ENCODE peak calls at places on chromosomes 1 and 21, in seven cellular contexts. O is upper lobe of right lung, J is sigmoid colon, Y is SJSA1, M is body of pancreas, S is ovary, G is gastrocnemius medialis. X is an unnamed sample.

GRCh38 chr1:174068000-174068399 is 45.8 kb upstream of the RC3H1 start:
- DNase-seq in O (no peak), J (no peak), Y (no peak), M (no peak), S (no peak), G (no peak), X (no peak)

GRCh38 chr1:5992814-5993552 is 758 bp upstream of the NPHP4 start:
- DNase-seq in O (no peak), J (no peak), Y (no peak), M (no peak), S (no peak), G (no peak), X (no peak)

GRCh38 chr1:64581786-64582185 is 111.9 kb downstream of the CACHD1 start:
- DNase-seq in O (no peak), J (no peak), Y (no peak), M (no peak), S (no peak), G (no peak), X (no peak)

GRCh38 chr1:6545276-6545934 is 8.9 kb downstream of the NOL9 start:
- DNase-seq in O (no peak), J (no peak), Y (no peak), M (no peak), S (no peak), G (no peak), X (no peak)

GRCh38 chr1:15425961-15426360 is 12.3 kb upstream of the CTRC start:
- DNase-seq in O (no peak), J (no peak), Y (no peak), M (no peak), S (no peak), G (no peak), X (no peak)

GRCh38 chr1:14017531-14017961 is 317.6 kb downstream of the PRDM2 start:
- DNase-seq in O (no peak), J (no peak), Y (no peak), M (peak; percentile 66), S (no peak), G (no peak), X (no peak)

GRCh38 chr1:21543598-21543997 is 34.4 kb downstream of the ALPL start:
- DNase-seq in O (no peak), J (no peak), Y (no peak), M (no peak), S (no peak), G (no peak), X (no peak)

GRCh38 chr21:42569732-42570301 is 56.2 kb downstream of the SLC37A1 start:
- DNase-seq in O (peak; percentile 75), J (peak; percentile 19), Y (peak; percentile 32), M (no peak), S (no peak), G (no peak), X (no peak)

GRCh38 chr1:36369472-36369871 is 16.3 kb downstream of the STK40 start:
- DNase-seq in O (no peak), J (no peak), Y (no peak), M (no peak), S (no peak), G (no peak), X (no peak)

GRCh38 chr1:55718758-55719671 is 503.9 kb upstream of the USP24 start:
- DNase-seq in O (peak; percentile 57), J (peak; percentile 93), Y (peak; percentile 88), M (peak; percentile 43), S (peak; percentile 85), G (peak; percentile 41), X (peak; percentile 88)

GRCh38 chr1:160453443-160453842 is 53.1 kb downstream of the VANGL2 start:
- DNase-seq in O (no peak), J (no peak), Y (no peak), M (no peak), S (no peak), G (no peak), X (no peak)

GRCh38 chr1:233500111-233500510 is 113.8 kb upstream of the KCNK1 start:
- DNase-seq in O (no peak), J (no peak), Y (no peak), M (no peak), S (no peak), G (no peak), X (no peak)

GRCh38 chr1:167791281-167792209 is 69.8 kb downstream of the MPZL1 start:
- DNase-seq in O (no peak), J (peak; percentile 92), Y (no peak), M (peak; percentile 47), S (peak; percentile 51), G (peak; percentile 38), X (peak; percentile 75)

GRCh38 chr21:20822559-20823133 is 175.6 kb upstream of the NCAM2 start:
- DNase-seq in O (no peak), J (no peak), Y (no peak), M (no peak), S (no peak), G (no peak), X (no peak)

GRCh38 chr21:43278766-43279577 is 110.2 kb downstream of the CRYAA start:
- DNase-seq in O (peak; percentile 55), J (no peak), Y (no peak), M (no peak), S (no peak), G (no peak), X (no peak)

GRCh38 chr1:184867866-184868585 is 106.3 kb downstream of the NIBAN1 start:
- DNase-seq in O (no peak), J (no peak), Y (no peak), M (no peak), S (no peak), G (no peak), X (no peak)

GRCh38 chr21:36994501-36995189 is 11.9 kb upstream of the RIPPLY3 start:
- DNase-seq in O (no peak), J (no peak), Y (no peak), M (no peak), S (no peak), G (no peak), X (no peak)

GRCh38 chr1:4312024-4312423 is 342.4 kb upstream of the AJAP1 start:
- DNase-seq in O (no peak), J (no peak), Y (no peak), M (no peak), S (no peak), G (no peak), X (no peak)

GRCh38 chr1:198158766-198159589 is 2.2 kb downstream of the NEK7 start:
- DNase-seq in O (peak; percentile 95), J (peak; percentile 92), Y (peak; percentile 90), M (peak; percentile 86), S (peak; percentile 89), G (peak; percentile 85), X (peak; percentile 86)

GRCh38 chr1:166721145-166721544 is 118.1 kb upstream of the POGK start:
- DNase-seq in O (no peak), J (no peak), Y (no peak), M (no peak), S (no peak), G (no peak), X (no peak)

GRCh38 chr1:114510235-114511047 is 562 bp downstream of the TRIM33 start:
- DNase-seq in O (peak; percentile 79), J (peak; percentile 72), Y (peak; percentile 45), M (peak; percentile 61), S (peak; percentile 41), G (peak; percentile 4), X (no peak)

GRCh38 chr1:234672349-234673135 is 62.6 kb upstream of the IRF2BP2 start:
- DNase-seq in O (no peak), J (no peak), Y (no peak), M (no peak), S (no peak), G (no peak), X (no peak)

GRCh38 chr1:207059881-207060280 is 6.8 kb downstream of the PFKFB2 start:
- DNase-seq in O (no peak), J (no peak), Y (no peak), M (no peak), S (no peak), G (no peak), X (no peak)

GRCh38 chr1:55536466-55536865 is 321.3 kb upstream of the USP24 start:
- DNase-seq in O (no peak), J (no peak), Y (no peak), M (no peak), S (no peak), G (no peak), X (no peak)

GRCh38 chr1:203888807-203889251 is 27.4 kb downstream of the SNRPE start:
- DNase-seq in O (no peak), J (no peak), Y (no peak), M (no peak), S (no peak), G (no peak), X (no peak)

GRCh38 chr21:42193131-42193671 is 25.7 kb upstream of the ABCG1 start:
- DNase-seq in O (no peak), J (no peak), Y (no peak), M (no peak), S (no peak), G (no peak), X (peak; percentile 46)

GRCh38 chr1:115337633-115338456 is at the start of gene NGF:
- DNase-seq in O (peak; percentile 68), J (peak; percentile 77), Y (peak; percentile 75), M (peak; percentile 31), S (peak; percentile 77), G (no peak), X (peak; percentile 70)

GRCh38 chr1:188350104-188350503 is 1521.4 kb downstream of the PLA2G4A start:
- DNase-seq in O (no peak), J (no peak), Y (no peak), M (no peak), S (no peak), G (no peak), X (no peak)
- H3K27ac ChIP-seq in O (no peak overlapping the region), J (no peak overlapping the region), Y (no peak overlapping the region), M (no peak overlapping the region), S (no peak overlapping the region), G (no peak overlapping the region), X (no peak overlapping the region)

DNA sequence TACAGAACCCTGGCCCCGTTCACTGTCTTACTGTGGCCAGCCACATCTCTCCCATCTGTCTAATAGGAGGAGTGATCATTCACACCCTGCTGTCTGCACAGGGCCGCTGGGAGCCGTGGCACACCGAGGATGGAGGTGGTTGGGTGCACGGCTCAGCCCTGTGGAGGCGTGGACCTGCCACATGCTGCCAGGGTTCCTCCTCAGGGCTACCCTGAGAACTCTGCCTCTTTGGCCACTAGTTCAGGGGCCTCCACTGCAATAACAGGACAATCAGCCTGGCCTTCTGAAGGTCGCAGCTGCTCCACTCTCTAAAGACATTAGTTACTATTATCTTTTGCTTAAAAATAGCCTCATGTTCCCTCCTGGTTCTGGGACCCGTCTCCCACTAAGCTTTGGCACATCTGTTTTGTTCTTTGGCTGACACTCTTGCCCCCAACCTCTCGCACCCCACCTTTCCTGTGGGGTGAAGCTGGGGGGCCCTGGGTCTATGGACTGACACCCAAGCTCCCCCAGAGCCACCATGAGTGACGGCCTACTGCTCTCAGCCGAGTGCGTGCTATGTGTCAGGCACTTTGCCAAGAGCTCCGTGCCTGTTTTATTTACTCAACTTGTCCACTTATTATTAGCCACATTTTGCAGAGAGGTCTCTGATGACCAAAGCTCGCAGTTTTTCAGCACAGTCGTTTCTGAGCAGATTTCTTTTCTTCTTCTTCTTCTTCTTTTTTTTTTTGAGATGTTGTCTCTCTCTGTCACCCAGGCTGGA is 66.3 kb downstream of the ARHGEF10L start:
- DNase-seq in O (no peak), J (peak; percentile 82), Y (no peak), M (peak; percentile 78), S (peak; percentile 37), G (no peak), X (no peak)
- H3K4me3 ChIP-seq in O (no peak overlapping the region), J (no peak overlapping the region), Y (no peak overlapping the region), M (no peak overlapping the region), S (no peak overlapping the region), G (no peak overlapping the region), X (no peak overlapping the region)

GRCh38 chr1:69410893-69411292 is 156.8 kb upstream of the LRRC7 start:
- DNase-seq in O (no peak), J (peak; percentile 46), Y (no peak), M (no peak), S (no peak), G (no peak), X (no peak)
- H3K9me3 ChIP-seq in O (no peaks in the 10 kb centered on the region), J (no peaks in the 10 kb centered on the region), Y (no peaks in the 10 kb centered on the region), M (no peaks in the 10 kb centered on the region), S (no peaks in the 10 kb centered on the region), G (no peaks in the 10 kb centered on the region), X (no peaks in the 10 kb centered on the region)

GRCh38 chr1:101453844-101454243 is 217.0 kb downstream of the S1PR1 start:
- DNase-seq in O (no peak), J (no peak), Y (no peak), M (no peak), S (no peak), G (no peak), X (no peak)
- H3K27ac ChIP-seq in O (no peak overlapping the region), J (no peak overlapping the region), Y (no peak overlapping the region), M (no peak overlapping the region), S (no peak overlapping the region), G (no peak overlapping the region), X (no peak overlapping the region)